ENCODE peak calls at places on chromosomes 2 and 18, in four cellular contexts. O is HepG2, D is K562, I is H1. J is an unnamed sample.

GRCh38 chr2:29611850-29612249 is 309.5 kb downstream of the ALK start:
- DNase-seq in I (no peak), O (no peak), D (no peak), J (no peak)

GRCh38 chr2:27356056-27356381 is 545 bp downstream of the GTF3C2 start:
- DNase-seq in D (peak; percentile 64), I (no peak), O (peak; percentile 80), J (peak; percentile 70)

GRCh38 chr18:26901020-26901419 is 35.5 kb upstream of the AQP4 start:
- DNase-seq in I (no peak), O (no peak), D (no peak), J (no peak)

GRCh38 chr2:131016826-131017596 is 76.2 kb downstream of the FAM168B start:
- DNase-seq in I (no peak), D (no peak), O (peak; percentile 12), J (peak; percentile 65)

GRCh38 chr18:7516505-7517117 is 50.5 kb upstream of the PTPRM start:
- DNase-seq in D (no peak), I (no peak), O (no peak), J (no peak)

GRCh38 chr18:55323051-55323994 is 264.7 kb downstream of the TCF4 start:
- DNase-seq in O (no peak), I (no peak), D (no peak), J (no peak)

GRCh38 chr2:179558010-179558911 is 293.6 kb upstream of the SESTD1 start:
- DNase-seq in O (peak; percentile 85), I (no peak), D (no peak), J (no peak)

GRCh38 chr2:68879296-68879695 is 8.1 kb upstream of the BMP10 start:
- DNase-seq in I (no peak), O (no peak), D (no peak), J (no peak)

GRCh38 chr18:49340446-49340845 is 120.0 kb downstream of the DYM start:
- DNase-seq in I (no peak), D (no peak), O (no peak), J (no peak)

GRCh38 chr2:149972039-149972438 is 384.5 kb upstream of the MMADHC start:
- DNase-seq in O (no peak), D (no peak), I (no peak), J (no peak)

GRCh38 chr18:48736861-48737260 is 198.0 kb downstream of the CTIF start:
- DNase-seq in O (no peak), D (no peak), I (no peak), J (no peak)

GRCh38 chr2:45344502-45344901 is 266.6 kb downstream of the SRBD1 start:
- DNase-seq in D (no peak), O (no peak), I (no peak), J (no peak)

GRCh38 chr2:10002087-10002486 is 41.3 kb upstream of the KLF11 start:
- DNase-seq in D (no peak), I (no peak), O (no peak), J (no peak)

GRCh38 chr2:142025394-142025793 is 105.4 kb downstream of the LRP1B start:
- DNase-seq in I (no peak), D (no peak), O (no peak), J (no peak)

GRCh38 chr18:36269157-36269556 is 28.4 kb upstream of the FHOD3 start:
- DNase-seq in I (no peak), O (no peak), D (no peak), J (no peak)

GRCh38 chr18:36274296-36274695 is 23.2 kb upstream of the FHOD3 start:
- DNase-seq in D (no peak), I (no peak), O (no peak), J (no peak)

GRCh38 chr18:36275561-36275960 is 22.0 kb upstream of the FHOD3 start:
- DNase-seq in I (no peak), D (no peak), O (no peak), J (no peak)

GRCh38 chr18:36273347-36273746 is 24.2 kb upstream of the FHOD3 start:
- DNase-seq in D (no peak), O (no peak), I (no peak), J (no peak)

DNA sequence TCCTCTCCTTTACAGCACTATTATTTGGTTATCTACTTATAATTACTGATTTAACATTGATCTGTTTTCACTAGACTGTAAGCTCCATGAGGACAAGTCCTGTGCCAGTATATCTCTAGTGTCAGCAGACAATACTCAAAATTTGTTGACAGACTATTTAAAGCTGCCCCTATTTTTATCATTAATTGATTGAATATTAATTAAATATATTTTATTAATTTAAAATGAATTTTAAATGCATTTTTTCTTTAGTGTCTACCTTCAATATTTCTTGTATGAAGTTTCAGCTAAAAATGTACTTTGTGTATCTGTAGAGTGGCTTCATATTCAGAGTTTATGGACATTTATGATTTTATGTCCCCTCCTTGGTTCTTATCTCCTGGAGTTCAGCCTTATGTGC is 26.4 kb upstream of the FHOD3 start:
- DNase-seq in O (no peak), I (no peak), D (no peak), J (no peak)
- TF ChIP-seq POLR2A in O (no peak), I (no peak), D (no peak), J (no peak)

GRCh38 chr2:24051833-24052232 is 2.3 kb downstream of the FKBP1B start:
- DNase-seq in I (no peak), O (no peak), D (no peak), J (no peak)

GRCh38 chr2:24050041-24050655 is 607 bp downstream of the FKBP1B start:
- DNase-seq in O (peak; percentile 28), I (no peak), D (no peak), J (no peak)

GRCh38 chr2:24048662-24049484 is 668 bp upstream of the FKBP1B start:
- DNase-seq in O (no peak), D (peak; percentile 21), I (no peak), J (no peak)

GRCh38 chr2:24047703-24048033 is 477 bp upstream of the WDCP start:
- DNase-seq in D (no peak), O (no peak), I (no peak), J (no peak)

DNA sequence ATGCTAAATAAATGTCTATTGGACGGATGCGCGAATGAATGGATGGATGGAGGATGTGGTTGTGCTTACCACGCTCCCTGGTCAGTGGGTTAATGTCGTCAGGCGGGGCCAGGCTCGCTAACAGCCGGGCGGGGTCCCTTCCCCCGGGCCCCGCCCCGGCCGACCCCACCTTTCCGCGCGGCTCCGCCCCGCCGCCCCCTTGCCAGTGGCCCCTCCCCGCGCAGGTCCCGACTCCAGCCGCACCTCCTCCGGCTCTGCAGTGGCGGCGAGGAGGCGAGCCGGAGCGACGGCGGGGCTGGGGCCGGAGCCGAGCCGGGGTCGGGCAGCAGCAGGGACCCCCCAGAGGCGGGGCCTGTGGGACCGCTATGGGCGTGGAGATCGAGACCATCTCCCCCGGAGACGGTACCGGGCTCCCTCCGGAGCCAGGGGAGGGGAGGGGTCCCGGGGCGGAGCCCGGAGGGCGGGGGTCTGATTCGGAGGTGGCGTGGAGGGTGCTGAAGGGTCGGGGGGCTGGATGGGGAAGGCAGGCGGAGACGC is at the start of gene FKBP1B:
- DNase-seq in O (peak; percentile 60), I (peak; percentile 64), D (peak; percentile 78), J (peak; percentile 40)
- TF ChIP-seq PHF8 in O (peak; percentile 65), I (peak; percentile 79), D (no peak), J (no peak)

GRCh38 chr2:198116652-198117175 is 312.3 kb downstream of the PLCL1 start:
- DNase-seq in I (no peak), D (no peak), O (no peak), J (no peak)
- TF ChIP-seq RNF2 in I (no peak), D (no peak), O (no peak), J (no peak)

GRCh38 chr2:101151859-101152194 is 645 bp upstream of the TBC1D8 start:
- DNase-seq in I (no peak), D (no peak), O (no peak), J (no peak)

GRCh38 chr2:101151141-101151858 is at the start of gene TBC1D8:
- DNase-seq in O (peak; percentile 84), I (no peak), D (peak; percentile 91), J (peak; percentile 80)

GRCh38 chr2:101149241-101150192 is 1.7 kb downstream of the TBC1D8 start:
- DNase-seq in D (no peak), I (no peak), O (peak; percentile 74), J (peak; percentile 41)

GRCh38 chr2:101148777-101149176 is 2.4 kb downstream of the TBC1D8 start:
- DNase-seq in O (no peak), D (no peak), I (no peak), J (no peak)

DNA sequence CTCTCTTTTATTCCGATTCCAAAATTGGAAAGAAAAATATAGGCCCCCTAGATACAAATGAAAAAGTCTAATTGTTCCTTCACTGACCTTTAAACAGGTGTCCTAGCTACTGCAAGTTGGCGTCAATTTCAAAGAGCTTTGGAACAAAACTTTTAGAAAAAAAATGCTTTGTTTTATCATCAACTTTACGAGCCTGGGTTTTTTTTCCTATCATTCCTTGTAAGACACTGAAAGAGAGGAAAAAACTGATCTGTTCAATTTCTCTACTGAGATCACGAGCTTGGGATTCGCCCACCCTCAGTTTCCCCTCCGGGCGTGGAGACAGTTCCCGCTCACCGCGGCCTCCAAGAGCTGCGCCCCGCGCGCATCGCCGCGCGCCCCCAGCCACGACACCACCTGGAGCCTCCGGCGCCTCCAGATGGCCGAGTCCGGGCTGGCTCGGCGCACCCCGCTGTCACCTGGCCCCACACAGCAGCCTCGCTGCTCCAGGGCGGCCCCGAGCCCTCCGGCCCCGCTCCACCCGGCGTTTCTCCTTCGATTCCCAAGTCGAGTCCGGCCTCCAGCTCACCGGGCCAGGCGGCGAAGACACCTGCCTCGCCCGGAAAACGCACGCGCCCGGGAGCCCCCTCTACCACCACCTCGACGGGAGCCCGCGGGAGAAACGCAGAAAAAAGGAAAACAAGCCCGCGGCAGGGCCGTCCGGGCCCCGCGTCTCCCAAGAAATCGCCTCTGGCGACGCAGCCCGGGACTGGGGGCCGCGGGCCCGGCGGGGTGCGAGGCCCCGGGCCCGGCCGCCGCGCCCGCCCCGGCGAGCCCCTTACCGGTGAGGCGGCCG is 659 bp downstream of the TBC1D8 start:
- DNase-seq in O (no peak), D (no peak), I (no peak), J (no peak)
- TF ChIP-seq POLR2A in O (no peak), D (no peak), I (no peak), J (no peak)

J was measured in A549.